ENCODE peak calls at places on chromosomes 3 and 15, in nine cellular contexts. Z, V, A, T, E, M, G, D and H are unnamed samples.

GRCh38 chr3:138078096-138078495 is 37.3 kb downstream of the DZIP1L start:
- DNase-seq in Z (no peak), V (no peak), A (no peak), T (no peak), E (peak; percentile 46), M (no peak), G (no peak), D (no peak), H (no peak)

GRCh38 chr15:39426552-39427532 is 154.0 kb upstream of the THBS1 start:
- DNase-seq in Z (no peak), V (peak; percentile 79), A (no peak), T (no peak), E (no peak), M (no peak), G (no peak), D (no peak), H (peak; percentile 65)

GRCh38 chr3:128144512-128144911 is 8.8 kb upstream of the EEFSEC start:
- DNase-seq in Z (no peak), V (no peak), A (no peak), T (no peak), E (no peak), M (no peak), G (no peak), D (no peak), H (no peak)

GRCh38 chr3:12287727-12288465 is 974 bp upstream of the PPARG start:
- DNase-seq in Z (peak; percentile 36), V (no peak), A (peak; percentile 23), T (peak; percentile 23), E (no peak), M (no peak), G (no peak), D (no peak), H (peak; percentile 70)

GRCh38 chr3:7382293-7383033 is 521.5 kb downstream of the GRM7 start:
- DNase-seq in Z (no peak), V (no peak), A (no peak), T (no peak), E (peak; percentile 83), M (no peak), G (no peak), D (no peak), H (no peak)

GRCh38 chr3:72018339-72018984 is 233.5 kb upstream of the PROK2 start:
- DNase-seq in Z (no peak), V (no peak), A (no peak), T (peak; percentile 33), E (no peak), M (no peak), G (no peak), D (no peak), H (no peak)

GRCh38 chr3:39990532-39990931 is 181.1 kb downstream of the MYRIP start:
- DNase-seq in Z (no peak), V (no peak), A (peak; percentile 27), T (peak; percentile 43), E (peak; percentile 25), M (peak; percentile 33), G (no peak), D (no peak), H (peak; percentile 41)

GRCh38 chr3:169966951-169967915 is 626 bp downstream of the SEC62 start:
- DNase-seq in Z (peak; percentile 52), V (no peak), A (no peak), T (peak; percentile 71), E (no peak), M (peak; percentile 33), G (peak; percentile 26), D (peak; percentile 18), H (peak; percentile 45)

GRCh38 chr3:174862101-174862500 is 3.0 kb downstream of the NAALADL2 start:
- DNase-seq in Z (no peak), V (no peak), A (no peak), T (peak; percentile 55), E (peak; percentile 4), M (peak; percentile 0), G (peak; percentile 57), D (no peak), H (no peak)

GRCh38 chr15:29613951-29614382 is 208.3 kb downstream of the TJP1 start:
- DNase-seq in Z (no peak), V (no peak), A (no peak), T (peak; percentile 63), E (no peak), M (peak; percentile 78), G (no peak), D (no peak), H (no peak)

GRCh38 chr15:39497016-39497758 is 83.7 kb upstream of the THBS1 start:
- DNase-seq in Z (no peak), V (no peak), A (no peak), T (no peak), E (no peak), M (no peak), G (no peak), D (no peak), H (no peak)

GRCh38 chr15:40103864-40104271 is 4.8 kb downstream of the BMF start:
- DNase-seq in Z (no peak), V (no peak), A (no peak), T (no peak), E (no peak), M (no peak), G (no peak), D (no peak), H (no peak)

GRCh38 chr15:27655063-27655462 is 444.1 kb downstream of the OCA2 start:
- DNase-seq in Z (no peak), V (no peak), A (no peak), T (no peak), E (no peak), M (no peak), G (no peak), D (no peak), H (no peak)

GRCh38 chr3:143824675-143825074 is 23.6 kb downstream of the SLC9A9 start:
- DNase-seq in Z (no peak), V (no peak), A (no peak), T (no peak), E (no peak), M (no peak), G (no peak), D (no peak), H (no peak)

GRCh38 chr15:51971353-51972133 is at the start of gene LEO1:
- DNase-seq in Z (peak; percentile 82), V (peak; percentile 88), A (peak; percentile 86), T (peak; percentile 94), E (peak; percentile 89), M (peak; percentile 99), G (peak; percentile 85), D (peak; percentile 96), H (peak; percentile 89)
- TF ChIP-seq CTCF in Z (peak; percentile 48), V (peak; percentile 43), A (peak; percentile 58), T (peak; percentile 41), E (peak; percentile 36), M (peak; percentile 51), G (peak; percentile 33), D (peak; percentile 55), H (no peak)

GRCh38 chr3:53073553-53074365 is 27.9 kb upstream of the SFMBT1 start:
- DNase-seq in Z (no peak), V (no peak), A (no peak), T (no peak), E (no peak), M (no peak), G (no peak), D (no peak), H (no peak)

GRCh38 chr3:53074761-53075742 is 29.2 kb upstream of the SFMBT1 start:
- DNase-seq in Z (no peak), V (no peak), A (no peak), T (no peak), E (no peak), M (no peak), G (no peak), D (no peak), H (no peak)

GRCh38 chr3:53075743-53076140 is 29.9 kb upstream of the SFMBT1 start:
- DNase-seq in Z (no peak), V (no peak), A (no peak), T (no peak), E (no peak), M (no peak), G (no peak), D (no peak), H (no peak)

GRCh38 chr3:53072653-53073552 is 27.0 kb upstream of the SFMBT1 start:
- DNase-seq in Z (peak; percentile 72), V (peak; percentile 83), A (peak; percentile 93), T (peak; percentile 89), E (no peak), M (peak; percentile 60), G (peak; percentile 68), D (peak; percentile 32), H (peak; percentile 83)

DNA sequence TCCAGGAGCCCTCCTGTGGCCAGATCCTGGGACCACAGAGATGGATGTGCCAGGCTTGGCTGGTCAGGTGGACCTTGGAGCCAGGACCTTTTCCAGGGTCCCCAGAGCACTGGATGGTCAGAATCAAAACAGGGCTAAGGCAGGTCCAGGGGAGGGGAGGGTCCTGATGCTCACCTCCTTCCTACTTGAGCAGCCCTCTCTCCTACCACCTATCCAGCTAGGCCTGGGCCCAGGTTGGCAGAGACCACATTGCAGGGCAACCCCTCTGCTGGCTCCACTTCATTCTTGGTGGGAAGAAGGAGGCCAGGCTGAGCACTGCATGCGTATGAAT is 28.5 kb upstream of the SFMBT1 start:
- DNase-seq in Z (no peak), V (no peak), A (no peak), T (no peak), E (no peak), M (no peak), G (no peak), D (no peak), H (no peak)
- TF ChIP-seq CTCF in Z (no peak), V (no peak), A (no peak), T (no peak), E (no peak), M (no peak), G (no peak), D (no peak), H (no peak)

GRCh38 chr3:51306093-51306492 is 79.0 kb upstream of the MANF start:
- DNase-seq in Z (no peak), V (no peak), A (no peak), T (no peak), E (no peak), M (no peak), G (no peak), D (no peak), H (no peak)

GRCh38 chr3:51307458-51307857 is 77.6 kb upstream of the MANF start:
- DNase-seq in Z (no peak), V (no peak), A (no peak), T (no peak), E (no peak), M (no peak), G (no peak), D (no peak), H (no peak)

DNA sequence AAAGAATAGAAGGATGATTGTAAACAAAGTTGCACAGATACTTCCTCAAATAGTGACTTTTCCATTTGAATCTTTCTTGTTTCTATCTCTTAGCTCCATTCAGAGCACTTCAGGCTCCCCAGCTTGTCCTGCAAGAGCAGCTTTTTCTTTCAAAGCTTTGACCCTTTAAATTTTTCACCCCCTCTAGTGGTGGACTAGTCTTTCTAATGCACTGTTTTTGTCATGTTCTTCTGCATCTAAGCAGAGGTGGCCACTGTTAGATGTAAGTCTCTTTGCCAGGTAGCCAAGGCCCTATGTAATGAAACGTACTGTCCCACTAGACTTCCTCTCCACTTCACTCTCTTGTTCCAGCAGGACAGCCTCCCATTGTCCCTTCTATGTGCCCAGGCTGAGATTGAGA is 74.0 kb upstream of the MANF start:
- DNase-seq in Z (no peak), V (no peak), A (no peak), T (peak; percentile 12), E (peak; percentile 2), M (peak; percentile 20), G (no peak), D (peak; percentile 2), H (peak; percentile 50)
- TF ChIP-seq CTCF in Z (peak; percentile 59), V (peak; percentile 59), A (peak; percentile 56), T (peak; percentile 35), E (peak; percentile 59), M (peak; percentile 40), G (peak; percentile 10), D (peak; percentile 46), H (peak; percentile 18)

GRCh38 chr3:38131621-38132369 is 5.1 kb downstream of the ACAA1 start:
- DNase-seq in Z (no peak), V (no peak), A (peak; percentile 55), T (peak; percentile 75), E (no peak), M (peak; percentile 44), G (no peak), D (no peak), H (no peak)
- TF ChIP-seq CTCF in Z (peak; percentile 53), V (peak; percentile 75), A (peak; percentile 50), T (peak; percentile 80), E (peak; percentile 70), M (peak; percentile 56), G (no peak), D (peak; percentile 48), H (no peak)